ENCODE peak calls at places on chromosomes 5 and 9, in ten cellular contexts. V is spleen; L is CD8-positive, alpha-beta T cell; Q is mesendoderm; Z is sigmoid colon; D is pancreas; O is Peyer's patch; F is naive thymus-derived CD4-positive, alpha-beta T cell; G is GM23338; S is left lung. Y is an unnamed sample.

GRCh38 chr9:113997610-113998009 is 80.5 kb downstream of the AMBP start:
- DNase-seq in G (no peak), D (no peak), Q (no peak), S (peak; percentile 22), O (peak; percentile 34), V (no peak), L (no peak), F (no peak), Z (no peak), Y (no peak)

GRCh38 chr5:154356256-154356655 is 89.5 kb upstream of the SAP30L start:
- DNase-seq in O (no peak), V (no peak), D (no peak), F (no peak), S (no peak), L (no peak), Q (no peak), G (no peak), Z (peak; percentile 40), Y (no peak)

GRCh38 chr5:143682221-143682620 is 129.7 kb upstream of the HMHB1 start:
- DNase-seq in O (no peak), V (no peak), Z (no peak), S (no peak), G (no peak), F (no peak), D (no peak), L (no peak), Q (no peak), Y (no peak)

GRCh38 chr9:87882627-87883026 is at the start of gene SPATA31E1:
- DNase-seq in Q (no peak), S (no peak), L (no peak), G (peak; percentile 33), O (peak; percentile 23), D (no peak), Z (no peak), V (no peak), F (no peak), Y (no peak)

GRCh38 chr5:87410941-87411340 is 1.8 kb downstream of the CCNH start:
- DNase-seq in S (no peak), O (no peak), Q (no peak), F (no peak), L (no peak), V (no peak), D (no peak), Z (no peak), G (no peak), Y (no peak)

GRCh38 chr5:173891367-173891766 is 3.2 kb downstream of the CPEB4 start:
- DNase-seq in D (no peak), L (no peak), Z (no peak), F (no peak), S (no peak), V (no peak), Q (no peak), O (no peak), G (no peak), Y (no peak)

GRCh38 chr9:81578606-81579005 is 110.7 kb downstream of the TLE1 start:
- DNase-seq in F (no peak), V (no peak), S (no peak), Z (no peak), O (no peak), D (no peak), G (no peak), L (no peak), Q (no peak), Y (no peak)

GRCh38 chr9:13215791-13216554 is 63.5 kb downstream of the MPDZ start:
- DNase-seq in O (no peak), D (no peak), V (no peak), Q (no peak), L (no peak), S (no peak), F (no peak), G (no peak), Z (no peak), Y (no peak)

GRCh38 chr9:108162664-108163063 is 673.1 kb upstream of the KLF4 start:
- DNase-seq in O (no peak), D (no peak), L (no peak), S (no peak), Z (no peak), G (no peak), V (no peak), F (no peak), Q (no peak), Y (no peak)

GRCh38 chr5:179264641-179265528 is 80.4 kb downstream of the ADAMTS2 start:
- DNase-seq in O (peak; percentile 44), F (no peak), Q (no peak), D (no peak), Z (no peak), S (peak; percentile 29), G (peak; percentile 22), L (no peak), V (peak; percentile 58), Y (peak; percentile 10)

GRCh38 chr9:135300346-135301141 is 179.0 kb upstream of the PPP1R26 start:
- DNase-seq in V (peak; percentile 43), D (no peak), L (no peak), S (no peak), Q (peak; percentile 21), O (peak; percentile 40), Z (no peak), F (no peak), G (no peak), Y (no peak)

GRCh38 chr5:163269624-163270023 is 167.8 kb upstream of the CCNG1 start:
- DNase-seq in Q (peak; percentile 66), O (no peak), L (no peak), D (no peak), V (no peak), G (peak; percentile 45), Z (no peak), F (no peak), S (no peak), Y (peak; percentile 66)

GRCh38 chr9:121309833-121310425 is 42.0 kb downstream of the GSN start:
- DNase-seq in Q (no peak), Z (no peak), V (no peak), O (no peak), G (no peak), F (no peak), L (no peak), D (no peak), S (no peak), Y (no peak)

GRCh38 chr9:121309171-121309570 is 41.2 kb downstream of the GSN start:
- DNase-seq in Z (no peak), G (no peak), S (peak; percentile 22), D (no peak), V (peak; percentile 38), O (no peak), L (no peak), Q (no peak), F (no peak), Y (no peak)

GRCh38 chr9:121313458-121314152 is 45.6 kb downstream of the GSN start:
- DNase-seq in G (no peak), F (no peak), Q (no peak), S (peak; percentile 6), O (no peak), V (peak; percentile 63), Z (no peak), L (no peak), D (no peak), Y (no peak)

GRCh38 chr9:121310571-121310970 is 42.6 kb downstream of the GSN start:
- DNase-seq in Q (no peak), F (no peak), G (no peak), Z (no peak), S (peak; percentile 8), O (no peak), V (peak; percentile 50), L (no peak), D (no peak), Y (no peak)

DNA sequence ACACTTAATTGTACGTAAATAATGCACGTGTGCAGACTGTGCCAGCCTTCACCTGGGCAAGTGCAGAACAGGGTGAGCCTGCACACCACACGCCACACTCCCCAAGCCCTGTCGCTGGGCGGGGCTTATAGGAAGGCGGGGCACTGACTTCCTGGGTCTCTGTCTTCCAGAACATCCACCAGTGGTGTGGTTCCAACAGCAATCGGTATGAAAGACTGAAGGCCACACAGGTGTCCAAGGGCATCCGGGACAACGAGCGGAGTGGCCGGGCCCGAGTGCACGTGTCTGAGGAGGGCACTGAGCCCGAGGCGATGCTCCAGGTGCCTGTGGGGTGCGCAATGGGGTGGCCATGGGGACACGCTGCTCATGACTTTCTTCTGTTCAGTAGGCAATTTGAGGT is 44.2 kb downstream of the GSN start:
- DNase-seq in Z (no peak), L (no peak), O (no peak), Q (no peak), S (peak; percentile 19), D (no peak), V (no peak), F (no peak), G (no peak), Y (no peak)
- H3K4me1 ChIP-seq in Z (no peaks in the 10 kb centered on the region), L (no peaks in the 10 kb centered on the region), O (no peaks in the 10 kb centered on the region), Q (no peaks in the 10 kb centered on the region), S (no peaks in the 10 kb centered on the region), D (no peaks in the 10 kb centered on the region), V (no peaks in the 10 kb centered on the region), F (no peaks in the 10 kb centered on the region), G (no peaks in the 10 kb centered on the region), Y (no peaks in the 10 kb centered on the region)

GRCh38 chr5:10635257-10635860 is 71.5 kb downstream of the ANKRD33B start:
- DNase-seq in O (no peak), D (no peak), L (peak; percentile 40), S (no peak), F (no peak), Z (no peak), Q (no peak), G (no peak), V (no peak), Y (no peak)
- H3K4me3 ChIP-seq in O (no peak overlapping the region), D (no peak overlapping the region), L (no peak overlapping the region), S (no peak overlapping the region), F (no peak overlapping the region), Z (no peak overlapping the region), Q (no peak overlapping the region), G (no peak overlapping the region), V (no peak overlapping the region), Y (no peak overlapping the region)

DNA sequence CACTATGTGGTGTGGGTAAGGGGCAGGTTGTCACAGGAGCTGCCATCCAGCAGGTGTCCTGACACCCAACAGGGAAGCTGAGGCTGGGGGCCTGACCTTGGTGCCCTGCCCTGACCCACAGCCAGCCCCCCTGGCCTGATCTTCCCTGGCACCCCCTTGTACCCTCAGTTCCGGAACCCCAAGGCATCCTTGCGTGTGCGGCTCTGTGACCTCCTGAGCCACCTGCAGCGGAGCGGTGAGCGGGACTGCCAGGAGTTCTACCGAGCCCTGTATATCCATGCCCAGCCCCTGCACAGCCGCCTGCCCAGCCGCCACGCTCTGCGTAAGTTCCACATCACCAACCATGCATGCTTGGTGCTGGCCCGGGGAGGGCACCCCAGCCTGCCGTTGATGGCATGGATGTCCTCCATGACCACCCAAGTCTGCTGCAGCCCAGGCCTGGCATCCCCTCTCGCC is 14.4 kb downstream of the CARD19 start:
- DNase-seq in L (no peak), Q (no peak), F (peak; percentile 5), O (peak; percentile 37), G (no peak), V (peak; percentile 85), S (peak; percentile 34), Z (peak; percentile 61), D (no peak), Y (no peak)
- H3K4me1 ChIP-seq in L (peaks cover 40% of the 10 kb centered on the region), Q (no peaks in the 10 kb centered on the region), F (peaks cover 7% of the 10 kb centered on the region), O (no peaks in the 10 kb centered on the region), G (no peaks in the 10 kb centered on the region), V (peaks cover 24% of the 10 kb centered on the region), S (peaks cover 83% of the 10 kb centered on the region), Z (no peaks in the 10 kb centered on the region), D (peaks cover 3% of the 10 kb centered on the region), Y (no peaks in the 10 kb centered on the region)

DNA sequence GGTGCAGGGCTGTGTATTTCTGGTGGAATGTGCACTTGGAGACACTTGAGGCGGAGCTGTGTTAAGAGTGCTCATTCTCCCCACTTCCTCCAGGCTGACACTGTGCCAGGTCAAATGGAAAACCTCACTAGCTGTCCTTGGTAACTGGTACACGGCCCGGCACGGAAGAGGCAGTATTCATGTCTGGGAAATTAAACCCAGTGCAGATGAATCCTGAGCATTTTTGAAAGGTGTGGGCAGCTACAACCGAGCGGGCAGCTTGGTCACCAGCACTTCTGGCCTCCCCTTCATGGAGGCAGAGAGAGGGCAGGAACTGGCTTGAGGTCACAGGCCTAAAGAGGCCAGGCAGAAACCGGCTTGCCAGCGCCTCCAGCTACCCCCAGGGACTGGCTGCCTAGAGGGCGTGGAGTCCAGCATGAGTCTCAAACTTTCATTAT is 1.6 kb downstream of the CLPTM1L start:
- DNase-seq in V (peak; percentile 74), L (no peak), Z (no peak), D (no peak), Q (no peak), F (no peak), G (no peak), O (peak; percentile 34), S (peak; percentile 75), Y (no peak)
- H3K4me3 ChIP-seq in V (peak overlapping the region; percentile 88), L (no peak overlapping the region), Z (no peak overlapping the region), D (peak overlapping the region; percentile 89), Q (no peak overlapping the region), F (peak overlapping the region; percentile 75), G (peak overlapping the region; percentile 85), O (no peak overlapping the region), S (no peak overlapping the region), Y (peak overlapping the region; percentile 71)

Y was measured in A673.